ENCODE peak calls at places on chromosomes 3 and 15, in nine cellular contexts. C is suprapubic skin, H is cardiac muscle cell, S is coronary artery, T is RWPE1, L is A549, D is transverse colon, O is ascending aorta, A is epithelial cell of esophagus. X is an unnamed sample.

GRCh38 chr15:68052431-68052830 is 1.7 kb upstream of the PIAS1 start:
- DNase-seq in T (no peak), H (no peak), A (peak; percentile 58), S (no peak), L (no peak), D (no peak), C (no peak), O (no peak), X (no peak)

GRCh38 chr15:40825661-40826088 is 2.8 kb downstream of the PPP1R14D start:
- DNase-seq in T (no peak), H (peak; percentile 16), L (peak; percentile 57), D (peak; percentile 80), O (no peak), C (no peak), A (peak; percentile 56), S (no peak), X (no peak)

GRCh38 chr15:60381148-60381788 is 16.5 kb downstream of the ANXA2 start:
- DNase-seq in D (no peak), O (no peak), A (no peak), H (peak; percentile 60), S (no peak), C (no peak), L (peak; percentile 46), T (no peak), X (no peak)

GRCh38 chr3:188389711-188390346 is 235.9 kb downstream of the LPP start:
- DNase-seq in D (peak; percentile 41), O (peak; percentile 31), T (peak; percentile 39), A (peak; percentile 84), L (no peak), C (no peak), S (no peak), H (no peak), X (no peak)

GRCh38 chr3:140834266-140835037 is 107.2 kb upstream of the SLC25A36 start:
- DNase-seq in L (peak; percentile 10), C (no peak), A (peak; percentile 33), D (no peak), S (no peak), O (no peak), T (peak; percentile 23), H (no peak), X (no peak)

GRCh38 chr15:52787123-52787503 is 3.0 kb downstream of the ONECUT1 start:
- DNase-seq in D (no peak), T (no peak), S (no peak), A (no peak), H (no peak), C (no peak), O (no peak), L (no peak), X (no peak)

GRCh38 chr3:107969525-107969924 is 121.3 kb downstream of the CD47 start:
- DNase-seq in O (no peak), C (no peak), D (no peak), T (no peak), H (no peak), S (no peak), A (no peak), L (no peak), X (no peak)

GRCh38 chr15:48962662-48963523 is 826 bp downstream of the SHC4 start:
- DNase-seq in D (no peak), L (no peak), S (peak; percentile 81), H (peak; percentile 62), C (no peak), O (no peak), A (peak; percentile 61), T (peak; percentile 16), X (no peak)

GRCh38 chr15:99268431-99268830 is 17.1 kb downstream of the LRRC28 start:
- DNase-seq in L (no peak), A (no peak), S (no peak), D (no peak), C (no peak), H (no peak), O (no peak), T (no peak), X (no peak)

GRCh38 chr3:183266454-183266853 is 13.4 kb downstream of the B3GNT5 start:
- DNase-seq in L (no peak), A (no peak), D (no peak), O (no peak), C (no peak), T (no peak), S (no peak), H (no peak), X (no peak)

GRCh38 chr15:29890761-29891457 is 68.6 kb upstream of the TJP1 start:
- DNase-seq in L (no peak), T (no peak), H (no peak), A (no peak), O (no peak), S (no peak), D (no peak), C (no peak), X (no peak)

GRCh38 chr15:29900237-29901189 is 78.2 kb upstream of the TJP1 start:
- DNase-seq in O (no peak), L (no peak), D (no peak), T (no peak), S (no peak), C (no peak), A (peak; percentile 31), H (no peak), X (no peak)

DNA sequence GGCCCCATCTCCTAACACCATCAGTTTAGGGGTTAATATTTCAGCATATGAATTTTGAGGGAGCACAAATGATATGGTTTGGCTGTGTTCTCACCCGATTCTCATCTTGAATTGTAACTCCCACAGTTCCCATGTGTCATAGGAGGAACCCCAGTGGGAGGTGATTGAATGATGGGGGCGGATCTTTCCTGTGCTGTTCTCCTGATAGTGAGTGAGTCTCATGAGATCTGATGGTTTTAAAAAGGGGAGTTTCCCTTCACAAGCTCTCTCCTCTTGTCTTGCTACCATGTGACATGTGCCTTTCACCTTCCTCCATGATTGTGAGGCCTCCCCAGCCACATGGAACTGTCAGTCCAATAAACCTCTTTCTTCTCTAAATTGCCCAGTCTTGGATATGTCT is 73.8 kb upstream of the TJP1 start:
- DNase-seq in C (no peak), T (no peak), H (no peak), L (no peak), D (no peak), O (no peak), S (no peak), A (no peak), X (no peak)
- TF ChIP-seq CTCF in C (no peak), T (no peak), H (no peak), L (no peak), D (no peak), O (no peak), S (no peak), A (no peak), X (no peak)

DNA sequence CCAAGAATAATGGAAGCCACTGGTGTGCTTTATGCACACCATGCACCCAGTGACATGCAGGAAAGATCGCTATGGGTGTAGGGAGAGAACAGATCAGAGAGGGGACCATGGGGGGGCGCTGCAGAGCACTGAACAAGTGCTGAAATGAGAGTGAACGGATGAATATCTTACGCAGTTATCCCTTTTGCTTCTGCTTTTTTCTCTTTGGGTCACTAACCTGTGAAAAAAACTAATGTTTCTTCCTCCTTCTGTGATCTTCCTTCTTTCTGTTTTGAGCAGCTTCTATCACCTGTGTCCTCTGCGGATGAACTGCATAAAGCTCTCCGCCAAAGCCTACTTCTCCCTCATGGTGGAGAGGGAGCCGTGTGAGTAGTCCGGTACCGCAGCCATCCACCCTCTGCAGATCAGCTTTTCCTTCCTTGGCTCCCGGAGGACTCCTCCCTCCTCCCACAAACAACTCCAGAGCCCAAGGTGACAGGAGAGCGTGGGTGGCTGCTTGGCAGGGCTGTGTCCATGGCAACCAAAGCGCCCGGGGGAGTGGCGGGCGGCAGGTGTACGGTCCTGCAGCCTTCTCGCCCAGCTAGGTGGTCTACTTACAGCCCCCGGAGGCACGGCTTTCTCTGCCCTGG is 106.2 kb downstream of the DGKG start:
- DNase-seq in S (no peak), C (no peak), O (no peak), L (no peak), D (peak; percentile 41), T (no peak), A (peak; percentile 62), H (no peak), X (no peak)
- TF ChIP-seq CTCF in S (no peak), C (no peak), O (no peak), L (no peak), D (no peak), T (no peak), A (peak; percentile 22), H (no peak), X (peak; percentile 48)

DNA sequence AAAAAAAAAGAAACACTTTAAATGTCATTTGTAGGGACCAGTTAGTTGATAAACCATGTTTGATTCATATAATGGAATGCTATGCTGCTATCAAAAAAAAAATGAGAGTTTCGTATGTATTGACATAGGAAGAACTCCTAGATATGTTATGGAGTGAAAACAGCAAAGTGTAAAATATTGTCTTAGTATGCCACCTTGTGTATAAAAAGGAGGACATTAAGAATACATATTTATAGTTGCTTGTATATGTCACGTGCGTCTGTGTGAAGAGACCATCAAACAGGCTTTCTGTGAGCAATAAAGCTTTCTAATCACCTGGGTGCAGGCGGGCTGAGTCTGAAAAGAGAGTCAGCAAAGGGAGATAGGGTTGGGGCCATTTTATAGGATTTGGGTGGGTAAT is 39.5 kb downstream of the KBTBD8 start:
- DNase-seq in A (peak; percentile 23), L (no peak), D (no peak), O (no peak), T (no peak), S (no peak), H (peak; percentile 61), C (no peak), X (no peak)
- TF ChIP-seq CTCF in A (no peak), L (no peak), D (peak; percentile 31), O (no peak), T (no peak), S (no peak), H (peak; percentile 29), C (no peak), X (no peak)

GRCh38 chr3:142267269-142267668 is 41.9 kb upstream of the GK5 start:
- DNase-seq in D (no peak), C (no peak), O (no peak), L (no peak), A (no peak), H (no peak), S (no peak), T (no peak), X (no peak)

GRCh38 chr3:142273501-142273900 is 48.1 kb upstream of the GK5 start:
- DNase-seq in A (no peak), S (no peak), O (no peak), D (no peak), T (no peak), H (no peak), C (no peak), L (no peak), X (no peak)

GRCh38 chr3:142272200-142272891 is 47.0 kb upstream of the GK5 start:
- DNase-seq in C (no peak), T (no peak), L (no peak), A (no peak), S (no peak), H (peak; percentile 31), D (no peak), O (no peak), X (no peak)

GRCh38 chr3:142269777-142270176 is 44.4 kb upstream of the GK5 start:
- DNase-seq in D (no peak), O (no peak), A (no peak), C (no peak), T (no peak), S (no peak), H (no peak), L (no peak), X (no peak)

DNA sequence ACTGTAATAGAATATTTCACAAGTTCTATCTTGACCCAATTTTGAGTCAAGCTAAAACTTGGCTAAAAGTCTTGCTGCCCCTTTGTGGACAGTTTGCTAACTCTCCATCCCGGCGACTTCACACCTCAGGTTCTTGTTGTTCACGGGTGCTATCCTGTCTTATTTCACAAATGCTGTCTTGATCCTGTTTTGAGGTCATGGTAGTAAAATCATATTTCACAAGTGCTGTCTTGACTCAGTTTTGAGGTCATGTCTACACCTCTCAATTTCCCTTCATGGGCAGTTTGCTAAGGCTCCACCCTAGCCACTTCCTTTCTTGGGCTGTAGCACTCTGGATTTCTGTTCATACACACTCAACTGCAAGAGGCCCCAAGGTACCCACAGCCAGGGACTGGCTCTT is 45.0 kb upstream of the GK5 start:
- DNase-seq in D (no peak), T (no peak), L (no peak), A (no peak), H (no peak), O (no peak), C (no peak), S (no peak), X (no peak)
- TF ChIP-seq CTCF in D (no peak), T (no peak), L (no peak), A (no peak), H (no peak), O (no peak), C (no peak), S (no peak), X (no peak)

X was measured in type B pancreatic cell.